ENCODE peak calls at places on chromosomes 16 and 17, in five cellular contexts. One of them, this sample, is unnamed.

GRCh38 chr17:73197141-73197540 is 4.3 kb downstream of the COG1 start:
- DNase-seq in head of caudate nucleus: no peak
- DNase-seq in stimulated activated CD4-positive, alpha-beta T cell treated with anti-CD3 and anti-CD28 coated beads, Interleukin-1b, Interleukin-23, amount 100 ng/mL, for 24 hours: no peak
- DNase-seq in AML-193: no peak
- DNase-seq in NCI-H2081: no peak
- DNase-seq in this sample: no peak

GRCh38 chr16:84583995-84584394 is 33.9 kb downstream of the COTL1 start:
- DNase-seq in head of caudate nucleus: peak
- DNase-seq in stimulated activated CD4-positive, alpha-beta T cell treated with anti-CD3 and anti-CD28 coated beads, Interleukin-1b, Interleukin-23, amount 100 ng/mL, for 24 hours: no peak
- DNase-seq in AML-193: no peak
- DNase-seq in NCI-H2081: no peak
- DNase-seq in this sample: no peak

GRCh38 chr16:86508947-86509758 is 1.2 kb upstream of the FOXF1 start:
- DNase-seq in stimulated activated CD4-positive, alpha-beta T cell treated with anti-CD3 and anti-CD28 coated beads, Interleukin-1b, Interleukin-23, amount 100 ng/mL, for 24 hours: no peak
- DNase-seq in NCI-H2081: no peak
- DNase-seq in AML-193: no peak
- DNase-seq in head of caudate nucleus: no peak
- DNase-seq in this sample: no peak

GRCh38 chr16:54442864-54443263 is 156.3 kb upstream of the IRX3 start:
- DNase-seq in head of caudate nucleus: no peak
- DNase-seq in stimulated activated CD4-positive, alpha-beta T cell treated with anti-CD3 and anti-CD28 coated beads, Interleukin-1b, Interleukin-23, amount 100 ng/mL, for 24 hours: no peak
- DNase-seq in NCI-H2081: no peak
- DNase-seq in AML-193: no peak
- DNase-seq in this sample: no peak

GRCh38 chr17:81514735-81515529 is 2.3 kb upstream of the ACTG1 start:
- DNase-seq in head of caudate nucleus: peak
- DNase-seq in stimulated activated CD4-positive, alpha-beta T cell treated with anti-CD3 and anti-CD28 coated beads, Interleukin-1b, Interleukin-23, amount 100 ng/mL, for 24 hours: no peak
- DNase-seq in AML-193: peak
- DNase-seq in NCI-H2081: peak
- DNase-seq in this sample: no peak

GRCh38 chr17:27630607-27631408 is at the start of gene LGALS9:
- DNase-seq in stimulated activated CD4-positive, alpha-beta T cell treated with anti-CD3 and anti-CD28 coated beads, Interleukin-1b, Interleukin-23, amount 100 ng/mL, for 24 hours: no peak
- DNase-seq in NCI-H2081: no peak
- DNase-seq in AML-193: peak
- DNase-seq in head of caudate nucleus: no peak
- DNase-seq in this sample: no peak

GRCh38 chr17:74569392-74570003 is 2.2 kb upstream of the CD300H start:
- DNase-seq in stimulated activated CD4-positive, alpha-beta T cell treated with anti-CD3 and anti-CD28 coated beads, Interleukin-1b, Interleukin-23, amount 100 ng/mL, for 24 hours: peak
- DNase-seq in NCI-H2081: no peak
- DNase-seq in AML-193: peak
- DNase-seq in head of caudate nucleus: no peak
- DNase-seq in this sample: no peak

GRCh38 chr17:65229596-65229995 is 92.4 kb downstream of the RGS9 start:
- DNase-seq in head of caudate nucleus: no peak
- DNase-seq in NCI-H2081: no peak
- DNase-seq in AML-193: no peak
- DNase-seq in stimulated activated CD4-positive, alpha-beta T cell treated with anti-CD3 and anti-CD28 coated beads, Interleukin-1b, Interleukin-23, amount 100 ng/mL, for 24 hours: no peak
- DNase-seq in this sample: no peak

GRCh38 chr17:81867123-81867951 is 3.8 kb downstream of the ARHGDIA start:
- DNase-seq in stimulated activated CD4-positive, alpha-beta T cell treated with anti-CD3 and anti-CD28 coated beads, Interleukin-1b, Interleukin-23, amount 100 ng/mL, for 24 hours: no peak
- DNase-seq in head of caudate nucleus: no peak
- DNase-seq in NCI-H2081: peak
- DNase-seq in AML-193: no peak
- DNase-seq in this sample: no peak

GRCh38 chr17:37291351-37291750 is 84.4 kb upstream of the C17orf78 start:
- DNase-seq in NCI-H2081: no peak
- DNase-seq in stimulated activated CD4-positive, alpha-beta T cell treated with anti-CD3 and anti-CD28 coated beads, Interleukin-1b, Interleukin-23, amount 100 ng/mL, for 24 hours: no peak
- DNase-seq in head of caudate nucleus: no peak
- DNase-seq in AML-193: no peak
- DNase-seq in this sample: no peak

GRCh38 chr16:53404959-53405358 is 29.3 kb upstream of the RBL2 start:
- DNase-seq in head of caudate nucleus: no peak
- DNase-seq in NCI-H2081: no peak
- DNase-seq in stimulated activated CD4-positive, alpha-beta T cell treated with anti-CD3 and anti-CD28 coated beads, Interleukin-1b, Interleukin-23, amount 100 ng/mL, for 24 hours: no peak
- DNase-seq in AML-193: peak
- DNase-seq in this sample: no peak

GRCh38 chr17:70369296-70369855 is 200.0 kb downstream of the KCNJ2 start:
- DNase-seq in head of caudate nucleus: no peak
- DNase-seq in NCI-H2081: no peak
- DNase-seq in stimulated activated CD4-positive, alpha-beta T cell treated with anti-CD3 and anti-CD28 coated beads, Interleukin-1b, Interleukin-23, amount 100 ng/mL, for 24 hours: no peak
- DNase-seq in AML-193: no peak
- DNase-seq in this sample: no peak

GRCh38 chr17:8632087-8632486 is 1.6 kb upstream of the MYH10 start:
- DNase-seq in NCI-H2081: no peak
- DNase-seq in stimulated activated CD4-positive, alpha-beta T cell treated with anti-CD3 and anti-CD28 coated beads, Interleukin-1b, Interleukin-23, amount 100 ng/mL, for 24 hours: no peak
- DNase-seq in head of caudate nucleus: no peak
- DNase-seq in AML-193: no peak
- DNase-seq in this sample: no peak

GRCh38 chr16:59394526-59394925 is 660.4 kb upstream of the GOT2 start:
- DNase-seq in head of caudate nucleus: no peak
- DNase-seq in stimulated activated CD4-positive, alpha-beta T cell treated with anti-CD3 and anti-CD28 coated beads, Interleukin-1b, Interleukin-23, amount 100 ng/mL, for 24 hours: no peak
- DNase-seq in NCI-H2081: no peak
- DNase-seq in AML-193: no peak
- DNase-seq in this sample: no peak

GRCh38 chr17:17119106-17119505 is 76.8 kb downstream of the MPRIP start:
- DNase-seq in NCI-H2081: no peak
- DNase-seq in AML-193: no peak
- DNase-seq in head of caudate nucleus: no peak
- DNase-seq in stimulated activated CD4-positive, alpha-beta T cell treated with anti-CD3 and anti-CD28 coated beads, Interleukin-1b, Interleukin-23, amount 100 ng/mL, for 24 hours: no peak
- DNase-seq in this sample: no peak

GRCh38 chr17:48835971-48836370 is 5.1 kb downstream of the CALCOCO2 start:
- DNase-seq in AML-193: no peak
- DNase-seq in head of caudate nucleus: no peak
- DNase-seq in stimulated activated CD4-positive, alpha-beta T cell treated with anti-CD3 and anti-CD28 coated beads, Interleukin-1b, Interleukin-23, amount 100 ng/mL, for 24 hours: no peak
- DNase-seq in NCI-H2081: no peak
- DNase-seq in this sample: no peak

GRCh38 chr16:30659507-30660423 is 1.5 kb downstream of the FBRS start:
- DNase-seq in stimulated activated CD4-positive, alpha-beta T cell treated with anti-CD3 and anti-CD28 coated beads, Interleukin-1b, Interleukin-23, amount 100 ng/mL, for 24 hours: peak
- DNase-seq in head of caudate nucleus: no peak
- DNase-seq in AML-193: no peak
- DNase-seq in NCI-H2081: no peak
- DNase-seq in this sample: no peak

GRCh38 chr17:2250140-2251095 is 53.2 kb downstream of the SMG6 start:
- DNase-seq in NCI-H2081: no peak
- DNase-seq in stimulated activated CD4-positive, alpha-beta T cell treated with anti-CD3 and anti-CD28 coated beads, Interleukin-1b, Interleukin-23, amount 100 ng/mL, for 24 hours: no peak
- DNase-seq in AML-193: no peak
- DNase-seq in head of caudate nucleus: no peak
- DNase-seq in this sample: no peak

GRCh38 chr17:74532115-74532514 is 840 bp upstream of the CD300LB start:
- DNase-seq in AML-193: peak
- DNase-seq in NCI-H2081: no peak
- DNase-seq in head of caudate nucleus: peak
- DNase-seq in stimulated activated CD4-positive, alpha-beta T cell treated with anti-CD3 and anti-CD28 coated beads, Interleukin-1b, Interleukin-23, amount 100 ng/mL, for 24 hours: no peak
- DNase-seq in this sample: no peak

GRCh38 chr16:50781043-50781442 is 39.2 kb downstream of the CYLD start:
- DNase-seq in stimulated activated CD4-positive, alpha-beta T cell treated with anti-CD3 and anti-CD28 coated beads, Interleukin-1b, Interleukin-23, amount 100 ng/mL, for 24 hours: no peak
- DNase-seq in AML-193: no peak
- DNase-seq in NCI-H2081: no peak
- DNase-seq in head of caudate nucleus: no peak
- DNase-seq in this sample: no peak

GRCh38 chr17:31488982-31489294 is 97.5 kb downstream of the RAB11FIP4 start:
- DNase-seq in stimulated activated CD4-positive, alpha-beta T cell treated with anti-CD3 and anti-CD28 coated beads, Interleukin-1b, Interleukin-23, amount 100 ng/mL, for 24 hours: no peak
- DNase-seq in NCI-H2081: no peak
- DNase-seq in AML-193: no peak
- DNase-seq in head of caudate nucleus: no peak
- DNase-seq in this sample: no peak

GRCh38 chr17:1041746-1042145 is 44.8 kb downstream of the TIMM22 start:
- DNase-seq in head of caudate nucleus: no peak
- DNase-seq in NCI-H2081: no peak
- DNase-seq in stimulated activated CD4-positive, alpha-beta T cell treated with anti-CD3 and anti-CD28 coated beads, Interleukin-1b, Interleukin-23, amount 100 ng/mL, for 24 hours: no peak
- DNase-seq in AML-193: no peak
- DNase-seq in this sample: no peak

This sample was measured in D721Med.